ENCODE peak calls at places on chromosomes 5 and 9, in four cellular contexts. X is AG04449, O is cardiac muscle cell, B is endothelial cell. V is an unnamed sample.

GRCh38 chr5:17305964-17306725 is 88.7 kb downstream of the BASP1 start:
- DNase-seq in O (peak), X (peak), B (no peak), V (peak)

GRCh38 chr5:88665750-88666215 is 217.2 kb downstream of the MEF2C start:
- DNase-seq in O (no peak), B (no peak), X (no peak), V (no peak)

GRCh38 chr5:169013846-169014245 is 287.1 kb downstream of the SLIT3 start:
- DNase-seq in B (no peak), X (no peak), O (peak), V (no peak)

GRCh38 chr5:177382423-177383029 is 1.7 kb upstream of the SLC34A1 start:
- DNase-seq in B (no peak), X (no peak), O (peak), V (no peak)

GRCh38 chr5:61538722-61539501 is 206.9 kb downstream of the ZSWIM6 start:
- DNase-seq in X (no peak), O (no peak), B (no peak), V (no peak)

GRCh38 chr5:67817652-67818051 is 397.9 kb upstream of the PIK3R1 start:
- DNase-seq in B (no peak), O (no peak), X (no peak), V (no peak)

GRCh38 chr9:120662513-120662912 is 51.8 kb downstream of the MEGF9 start:
- DNase-seq in O (no peak), X (no peak), B (no peak), V (no peak)

GRCh38 chr9:92483896-92484545 is 1.7 kb upstream of the ASPN start:
- DNase-seq in X (no peak), B (no peak), O (peak), V (no peak)

GRCh38 chr5:67033893-67034605 is 162.6 kb downstream of the CD180 start:
- DNase-seq in B (no peak), X (no peak), O (peak), V (no peak)

GRCh38 chr5:79416499-79416898 is 97.4 kb downstream of the HOMER1 start:
- DNase-seq in B (no peak), O (peak), X (no peak), V (no peak)

GRCh38 chr5:73745806-73746205 is 119.8 kb downstream of the ARHGEF28 start:
- DNase-seq in X (no peak), B (no peak), O (no peak), V (no peak)

GRCh38 chr9:112748041-112748440 is 2.5 kb upstream of the SNX30 start:
- DNase-seq in B (no peak), X (no peak), O (no peak), V (no peak)

GRCh38 chr9:134860510-134860909 is 20.1 kb upstream of the FCN2 start:
- DNase-seq in X (no peak), B (no peak), O (no peak), V (no peak)

GRCh38 chr5:13659391-13659790 is 285.1 kb downstream of the DNAH5 start:
- DNase-seq in X (no peak), O (no peak), B (no peak), V (no peak)

GRCh38 chr9:123033864-123034598 is 564 bp downstream of the GPR21 start:
- DNase-seq in B (no peak), O (no peak), X (no peak), V (no peak)

GRCh38 chr5:128464596-128464995 is 73.4 kb downstream of the FBN2 start:
- DNase-seq in X (no peak), B (no peak), O (no peak), V (no peak)

GRCh38 chr5:178237431-178238312 is 5.1 kb upstream of the PHYKPL start:
- DNase-seq in X (no peak), O (no peak), B (no peak), V (no peak)

GRCh38 chr5:157914389-157914788 is 55.4 kb upstream of the CLINT1 start:
- DNase-seq in X (no peak), O (no peak), B (no peak), V (no peak)

GRCh38 chr5:2462026-2462691 is 289.3 kb downstream of the IRX2 start:
- DNase-seq in B (no peak), X (no peak), O (no peak), V (no peak)

GRCh38 chr5:9776525-9776924 is 146.4 kb upstream of the TAS2R1 start:
- DNase-seq in X (no peak), B (no peak), O (peak), V (no peak)

GRCh38 chr5:41410737-41411136 is 99.7 kb downstream of the PLCXD3 start:
- DNase-seq in O (no peak), X (no peak), B (no peak), V (no peak)

GRCh38 chr9:34252670-34253459 is 74.0 kb downstream of the UBAP1 start:
- DNase-seq in B (peak), X (no peak), O (peak), V (peak)

GRCh38 chr9:138103824-138104206 is 226.2 kb downstream of the CACNA1B start:
- DNase-seq in X (no peak), O (no peak), B (no peak), V (no peak)

GRCh38 chr5:139863361-139863760 is 67.8 kb downstream of the PSD2 start:
- DNase-seq in O (peak), B (no peak), X (no peak), V (no peak)

GRCh38 chr9:92714787-92715487 is 45.0 kb upstream of the IPPK start:
- DNase-seq in O (no peak), B (no peak), X (no peak), V (no peak)

GRCh38 chr9:95349109-95350038 is 31.9 kb upstream of the FANCC start:
- DNase-seq in X (no peak), O (peak), B (peak), V (peak)

GRCh38 chr5:132424167-132424935 is 54.8 kb downstream of the SLC22A5 start:
- DNase-seq in O (no peak), X (no peak), B (no peak), V (no peak)

GRCh38 chr9:6160579-6160978 is 55.0 kb upstream of the IL33 start:
- DNase-seq in X (no peak), O (no peak), B (no peak), V (no peak)
- TF ChIP-seq CTCF in X (no peak), O (no peak), B (no peak), V (no peak)

GRCh38 chr5:151058301-151058700 is 22.5 kb downstream of the TNIP1 start:
- DNase-seq in O (no peak), X (no peak), B (no peak), V (no peak)
- TF ChIP-seq CTCF in O (peak), X (peak), B (peak), V (no peak)

GRCh38 chr9:126204197-126204596 is 122.4 kb upstream of the MVB12B start:
- DNase-seq in X (no peak), O (no peak), B (no peak), V (no peak)

GRCh38 chr9:126204708-126205225 is 121.9 kb upstream of the MVB12B start:
- DNase-seq in X (no peak), O (no peak), B (no peak), V (no peak)

GRCh38 chr9:126205260-126205659 is 121.4 kb upstream of the MVB12B start:
- DNase-seq in X (no peak), B (no peak), O (no peak), V (no peak)

GRCh38 chr9:126206099-126206498 is 120.5 kb upstream of the MVB12B start:
- DNase-seq in X (no peak), B (no peak), O (no peak), V (no peak)

GRCh38 chr9:126203313-126203712 is 123.3 kb upstream of the MVB12B start:
- DNase-seq in O (no peak), B (no peak), X (no peak), V (no peak)
- TF ChIP-seq CTCF in O (peak), B (no peak), X (no peak), V (peak)

DNA sequence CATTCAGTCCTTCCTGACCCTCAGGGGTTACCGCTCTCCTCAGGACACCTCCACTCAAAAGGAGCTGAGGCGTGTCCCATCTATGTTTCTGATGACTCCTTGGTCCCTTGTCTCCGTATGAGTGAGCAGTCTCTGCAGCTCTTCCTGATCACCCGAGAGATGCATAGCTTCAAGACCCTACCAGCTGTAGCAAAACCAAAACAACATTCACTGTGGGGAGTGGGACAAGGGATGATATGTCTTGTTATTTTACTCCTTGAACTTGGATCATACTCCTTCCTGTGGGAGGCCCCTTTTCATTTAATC is 14.4 kb downstream of the GLDC start:
- DNase-seq in O (no peak), X (no peak), B (no peak), V (no peak)
- TF ChIP-seq CTCF in O (no peak), X (no peak), B (no peak), V (no peak)

GRCh38 chr5:129698661-129699060 is 49.2 kb upstream of the MINAR2 start:
- DNase-seq in O (no peak), X (no peak), B (no peak), V (no peak)
- TF ChIP-seq CTCF in O (no peak), X (peak), B (peak), V (no peak)

GRCh38 chr9:87212563-87213154 is 265.4 kb upstream of the GAS1 start:
- DNase-seq in O (no peak), B (no peak), X (no peak), V (no peak)
- TF ChIP-seq CTCF in O (no peak), B (no peak), X (no peak), V (no peak)

GRCh38 chr5:142748568-142749249 is 21.5 kb upstream of the ARHGAP26 start:
- DNase-seq in O (no peak), X (no peak), B (no peak), V (no peak)
- TF ChIP-seq CTCF in O (no peak), X (no peak), B (no peak), V (peak)

GRCh38 chr9:74742176-74742575 is 145.5 kb downstream of the TRPM6 start:
- DNase-seq in O (no peak), X (no peak), B (no peak), V (no peak)

GRCh38 chr9:74742792-74743389 is 144.8 kb downstream of the TRPM6 start:
- DNase-seq in X (no peak), B (peak), O (peak), V (no peak)
- TF ChIP-seq CTCF in X (peak), B (peak), O (peak), V (peak)

GRCh38 chr5:163402007-163402406 is 35.4 kb upstream of the CCNG1 start:
- DNase-seq in B (no peak), O (no peak), X (no peak), V (no peak)
- TF ChIP-seq CTCF in B (no peak), O (no peak), X (no peak), V (no peak)

V was measured in progenitor cell of endocrine pancreas.